ENCODE peak calls at places on chromosome 5, in seven cellular contexts. One of them, this sample, is unnamed.

GRCh38 chr5:169629847-169630548 is 7.1 kb upstream of the DOCK2 start:
- DNase-seq in NCI-H1105: no peak
- DNase-seq in stimulated activated CD4-positive, alpha-beta T cell treated with anti-CD3 and anti-CD28 coated beads, Interleukin-2, amount 100 ng/mL, for 4 hours: no peak
- DNase-seq in NCI-H1092: no peak
- DNase-seq in pancreas: no peak
- DNase-seq in endothelial cell of umbilical vein: peak
- DNase-seq in germinal center: no peak
- DNase-seq in this sample: no peak

GRCh38 chr5:77774981-77775772 is 962 bp downstream of the TBCA start:
- DNase-seq in germinal center: no peak
- DNase-seq in pancreas: peak
- DNase-seq in NCI-H1105: no peak
- DNase-seq in endothelial cell of umbilical vein: no peak
- DNase-seq in stimulated activated CD4-positive, alpha-beta T cell treated with anti-CD3 and anti-CD28 coated beads, Interleukin-2, amount 100 ng/mL, for 4 hours: peak
- DNase-seq in NCI-H1092: no peak
- DNase-seq in this sample: no peak

GRCh38 chr5:132491368-132492364 is 1.1 kb upstream of the IRF1 start:
- DNase-seq in NCI-H1092: no peak
- DNase-seq in pancreas: no peak
- DNase-seq in endothelial cell of umbilical vein: no peak
- DNase-seq in NCI-H1105: no peak
- DNase-seq in stimulated activated CD4-positive, alpha-beta T cell treated with anti-CD3 and anti-CD28 coated beads, Interleukin-2, amount 100 ng/mL, for 4 hours: no peak
- DNase-seq in germinal center: no peak
- DNase-seq in this sample: peak

GRCh38 chr5:113546711-113547159 is 33.2 kb downstream of the YTHDC2 start:
- DNase-seq in pancreas: no peak
- DNase-seq in germinal center: no peak
- DNase-seq in NCI-H1092: no peak
- DNase-seq in NCI-H1105: no peak
- DNase-seq in endothelial cell of umbilical vein: peak
- DNase-seq in stimulated activated CD4-positive, alpha-beta T cell treated with anti-CD3 and anti-CD28 coated beads, Interleukin-2, amount 100 ng/mL, for 4 hours: no peak
- DNase-seq in this sample: no peak

GRCh38 chr5:179113945-179114641 is 53.9 kb downstream of the ZNF354C start:
- DNase-seq in NCI-H1092: no peak
- DNase-seq in endothelial cell of umbilical vein: no peak
- DNase-seq in stimulated activated CD4-positive, alpha-beta T cell treated with anti-CD3 and anti-CD28 coated beads, Interleukin-2, amount 100 ng/mL, for 4 hours: no peak
- DNase-seq in pancreas: no peak
- DNase-seq in germinal center: no peak
- DNase-seq in NCI-H1105: no peak
- DNase-seq in this sample: no peak

GRCh38 chr5:56631719-56632118 is 183.6 kb upstream of the MAP3K1 start:
- DNase-seq in stimulated activated CD4-positive, alpha-beta T cell treated with anti-CD3 and anti-CD28 coated beads, Interleukin-2, amount 100 ng/mL, for 4 hours: no peak
- DNase-seq in NCI-H1092: no peak
- DNase-seq in germinal center: no peak
- DNase-seq in NCI-H1105: no peak
- DNase-seq in endothelial cell of umbilical vein: no peak
- DNase-seq in pancreas: no peak
- DNase-seq in this sample: no peak

GRCh38 chr5:95969646-95970358 is 8.2 kb upstream of the ELL2 start:
- DNase-seq in NCI-H1105: no peak
- DNase-seq in pancreas: no peak
- DNase-seq in germinal center: no peak
- DNase-seq in stimulated activated CD4-positive, alpha-beta T cell treated with anti-CD3 and anti-CD28 coated beads, Interleukin-2, amount 100 ng/mL, for 4 hours: no peak
- DNase-seq in endothelial cell of umbilical vein: no peak
- DNase-seq in NCI-H1092: no peak
- DNase-seq in this sample: no peak

GRCh38 chr5:171826132-171826531 is 40.5 kb downstream of the SMIM23 start:
- DNase-seq in stimulated activated CD4-positive, alpha-beta T cell treated with anti-CD3 and anti-CD28 coated beads, Interleukin-2, amount 100 ng/mL, for 4 hours: no peak
- DNase-seq in NCI-H1092: no peak
- DNase-seq in pancreas: no peak
- DNase-seq in endothelial cell of umbilical vein: no peak
- DNase-seq in germinal center: no peak
- DNase-seq in NCI-H1105: no peak
- DNase-seq in this sample: no peak

GRCh38 chr5:14415516-14416074 is 166.0 kb upstream of the OTULINL start:
- DNase-seq in stimulated activated CD4-positive, alpha-beta T cell treated with anti-CD3 and anti-CD28 coated beads, Interleukin-2, amount 100 ng/mL, for 4 hours: no peak
- DNase-seq in pancreas: no peak
- DNase-seq in NCI-H1092: no peak
- DNase-seq in NCI-H1105: no peak
- DNase-seq in endothelial cell of umbilical vein: no peak
- DNase-seq in germinal center: no peak
- DNase-seq in this sample: no peak

GRCh38 chr5:59351076-59351794 is 542.3 kb downstream of the PDE4D start:
- DNase-seq in endothelial cell of umbilical vein: no peak
- DNase-seq in germinal center: no peak
- DNase-seq in stimulated activated CD4-positive, alpha-beta T cell treated with anti-CD3 and anti-CD28 coated beads, Interleukin-2, amount 100 ng/mL, for 4 hours: no peak
- DNase-seq in NCI-H1105: no peak
- DNase-seq in pancreas: no peak
- DNase-seq in NCI-H1092: no peak
- DNase-seq in this sample: no peak

GRCh38 chr5:83583859-83584258 is 112.3 kb downstream of the VCAN start:
- DNase-seq in endothelial cell of umbilical vein: peak
- DNase-seq in pancreas: no peak
- DNase-seq in NCI-H1105: no peak
- DNase-seq in stimulated activated CD4-positive, alpha-beta T cell treated with anti-CD3 and anti-CD28 coated beads, Interleukin-2, amount 100 ng/mL, for 4 hours: no peak
- DNase-seq in NCI-H1092: no peak
- DNase-seq in germinal center: no peak
- DNase-seq in this sample: no peak

GRCh38 chr5:93164690-93165089 is 416.3 kb downstream of the NR2F1-AS1 start:
- DNase-seq in pancreas: peak
- DNase-seq in endothelial cell of umbilical vein: peak
- DNase-seq in NCI-H1105: no peak
- DNase-seq in stimulated activated CD4-positive, alpha-beta T cell treated with anti-CD3 and anti-CD28 coated beads, Interleukin-2, amount 100 ng/mL, for 4 hours: no peak
- DNase-seq in germinal center: no peak
- DNase-seq in NCI-H1092: no peak
- DNase-seq in this sample: no peak

GRCh38 chr5:154997746-154998145 is 15.8 kb upstream of the KIF4B start:
- DNase-seq in NCI-H1092: no peak
- DNase-seq in pancreas: no peak
- DNase-seq in germinal center: no peak
- DNase-seq in stimulated activated CD4-positive, alpha-beta T cell treated with anti-CD3 and anti-CD28 coated beads, Interleukin-2, amount 100 ng/mL, for 4 hours: no peak
- DNase-seq in NCI-H1105: no peak
- DNase-seq in endothelial cell of umbilical vein: peak
- DNase-seq in this sample: no peak

GRCh38 chr5:152142845-152143469 is 218.3 kb upstream of the GLRA1 start:
- DNase-seq in germinal center: peak
- DNase-seq in NCI-H1092: peak
- DNase-seq in stimulated activated CD4-positive, alpha-beta T cell treated with anti-CD3 and anti-CD28 coated beads, Interleukin-2, amount 100 ng/mL, for 4 hours: peak
- DNase-seq in endothelial cell of umbilical vein: peak
- DNase-seq in pancreas: peak
- DNase-seq in NCI-H1105: peak
- DNase-seq in this sample: peak

GRCh38 chr5:93421987-93422391 is 159.0 kb downstream of the NR2F1-AS1 start:
- DNase-seq in germinal center: no peak
- DNase-seq in stimulated activated CD4-positive, alpha-beta T cell treated with anti-CD3 and anti-CD28 coated beads, Interleukin-2, amount 100 ng/mL, for 4 hours: no peak
- DNase-seq in pancreas: no peak
- DNase-seq in NCI-H1092: no peak
- DNase-seq in NCI-H1105: no peak
- DNase-seq in endothelial cell of umbilical vein: peak
- DNase-seq in this sample: no peak

GRCh38 chr5:14143843-14144585 is 872 bp downstream of the TRIO start:
- DNase-seq in NCI-H1092: no peak
- DNase-seq in pancreas: peak
- DNase-seq in germinal center: peak
- DNase-seq in endothelial cell of umbilical vein: no peak
- DNase-seq in NCI-H1105: no peak
- DNase-seq in stimulated activated CD4-positive, alpha-beta T cell treated with anti-CD3 and anti-CD28 coated beads, Interleukin-2, amount 100 ng/mL, for 4 hours: no peak
- DNase-seq in this sample: peak

GRCh38 chr5:73591698-73592501 is 26.4 kb downstream of the UTP15 start:
- DNase-seq in endothelial cell of umbilical vein: peak
- DNase-seq in pancreas: no peak
- DNase-seq in germinal center: no peak
- DNase-seq in NCI-H1092: no peak
- DNase-seq in stimulated activated CD4-positive, alpha-beta T cell treated with anti-CD3 and anti-CD28 coated beads, Interleukin-2, amount 100 ng/mL, for 4 hours: no peak
- DNase-seq in NCI-H1105: no peak
- DNase-seq in this sample: no peak

GRCh38 chr5:103360475-103360874 is 101.9 kb downstream of the MACIR start:
- DNase-seq in NCI-H1105: no peak
- DNase-seq in germinal center: no peak
- DNase-seq in NCI-H1092: no peak
- DNase-seq in endothelial cell of umbilical vein: no peak
- DNase-seq in pancreas: no peak
- DNase-seq in stimulated activated CD4-positive, alpha-beta T cell treated with anti-CD3 and anti-CD28 coated beads, Interleukin-2, amount 100 ng/mL, for 4 hours: no peak
- DNase-seq in this sample: no peak

GRCh38 chr5:116766470-116766947 is 191.9 kb upstream of the SEMA6A start:
- DNase-seq in NCI-H1105: no peak
- DNase-seq in pancreas: no peak
- DNase-seq in stimulated activated CD4-positive, alpha-beta T cell treated with anti-CD3 and anti-CD28 coated beads, Interleukin-2, amount 100 ng/mL, for 4 hours: no peak
- DNase-seq in germinal center: no peak
- DNase-seq in NCI-H1092: no peak
- DNase-seq in endothelial cell of umbilical vein: no peak
- DNase-seq in this sample: no peak

GRCh38 chr5:50727845-50728244 is 61.4 kb downstream of the PARP8 start:
- DNase-seq in endothelial cell of umbilical vein: no peak
- DNase-seq in germinal center: no peak
- DNase-seq in NCI-H1105: no peak
- DNase-seq in pancreas: no peak
- DNase-seq in NCI-H1092: no peak
- DNase-seq in stimulated activated CD4-positive, alpha-beta T cell treated with anti-CD3 and anti-CD28 coated beads, Interleukin-2, amount 100 ng/mL, for 4 hours: no peak
- DNase-seq in this sample: no peak

GRCh38 chr5:141811287-141812155 is 66.7 kb downstream of the PCDH1 start:
- DNase-seq in NCI-H1105: peak
- DNase-seq in germinal center: peak
- DNase-seq in stimulated activated CD4-positive, alpha-beta T cell treated with anti-CD3 and anti-CD28 coated beads, Interleukin-2, amount 100 ng/mL, for 4 hours: no peak
- DNase-seq in NCI-H1092: peak
- DNase-seq in endothelial cell of umbilical vein: no peak
- DNase-seq in pancreas: no peak
- DNase-seq in this sample: no peak

GRCh38 chr5:5667136-5667554 is 244.7 kb downstream of the ICE1 start:
- DNase-seq in NCI-H1105: no peak
- DNase-seq in stimulated activated CD4-positive, alpha-beta T cell treated with anti-CD3 and anti-CD28 coated beads, Interleukin-2, amount 100 ng/mL, for 4 hours: no peak
- DNase-seq in endothelial cell of umbilical vein: no peak
- DNase-seq in germinal center: no peak
- DNase-seq in NCI-H1092: no peak
- DNase-seq in pancreas: no peak
- DNase-seq in this sample: no peak

GRCh38 chr5:26812714-26813113 is 225.7 kb downstream of the CDH9 start:
- DNase-seq in stimulated activated CD4-positive, alpha-beta T cell treated with anti-CD3 and anti-CD28 coated beads, Interleukin-2, amount 100 ng/mL, for 4 hours: no peak
- DNase-seq in endothelial cell of umbilical vein: no peak
- DNase-seq in NCI-H1092: no peak
- DNase-seq in germinal center: no peak
- DNase-seq in pancreas: peak
- DNase-seq in NCI-H1105: no peak
- DNase-seq in this sample: no peak